ENCODE peak calls at places on chromosomes 5 and 9, in ten cellular contexts. B, O, E, P, G, M, U, Q, Y and J are unnamed samples.

GRCh38 chr5:17192191-17192590 is 25.2 kb upstream of the BASP1 start:
- DNase-seq in B (no peak), O (no peak), E (no peak), P (no peak), G (no peak), M (no peak), U (no peak), Q (no peak), Y (no peak), J (no peak)

GRCh38 chr5:65663804-65664521 is 39.1 kb downstream of the SHLD3 start:
- DNase-seq in B (no peak), O (no peak), E (no peak), P (no peak), G (no peak), M (no peak), U (no peak), Q (no peak), Y (no peak), J (peak)

GRCh38 chr5:142486581-142486980 is 161.8 kb upstream of the SPRY4 start:
- DNase-seq in B (no peak), O (no peak), E (no peak), P (no peak), G (no peak), M (no peak), U (no peak), Q (no peak), Y (no peak), J (no peak)

GRCh38 chr5:31106742-31107546 is 86.5 kb upstream of the CDH6 start:
- DNase-seq in B (no peak), O (no peak), E (no peak), P (no peak), G (no peak), M (no peak), U (no peak), Q (no peak), Y (no peak), J (no peak)

GRCh38 chr5:148384389-148384756 is 615 bp downstream of the FBXO38 start:
- DNase-seq in B (no peak), O (no peak), E (no peak), P (peak), G (no peak), M (no peak), U (no peak), Q (no peak), Y (no peak), J (no peak)

GRCh38 chr5:124742983-124743533 is 3.4 kb downstream of the ZNF608 start:
- DNase-seq in B (peak), O (peak), E (no peak), P (peak), G (peak), M (no peak), U (no peak), Q (no peak), Y (peak), J (peak)

GRCh38 chr5:135826994-135827671 is 7.3 kb upstream of the SLC25A48 start:
- DNase-seq in B (no peak), O (peak), E (no peak), P (no peak), G (no peak), M (no peak), U (no peak), Q (no peak), Y (no peak), J (no peak)

GRCh38 chr5:35237580-35238376 is 7.5 kb upstream of the PRLR start:
- DNase-seq in B (peak), O (no peak), E (no peak), P (no peak), G (no peak), M (no peak), U (no peak), Q (no peak), Y (no peak), J (no peak)

GRCh38 chr5:68182094-68182493 is 33.5 kb upstream of the PIK3R1 start:
- DNase-seq in B (no peak), O (no peak), E (no peak), P (no peak), G (no peak), M (no peak), U (no peak), Q (no peak), Y (no peak), J (no peak)

GRCh38 chr9:110714314-110714713 is 45.7 kb downstream of the MUSK start:
- DNase-seq in B (no peak), O (no peak), E (no peak), P (no peak), G (peak), M (no peak), U (no peak), Q (no peak), Y (no peak), J (no peak)

GRCh38 chr9:77016526-77017504 is 2.6 kb upstream of the FOXB2 start:
- DNase-seq in B (no peak), O (no peak), E (no peak), P (no peak), G (no peak), M (no peak), U (no peak), Q (no peak), Y (no peak), J (no peak)

GRCh38 chr9:111644195-111644772 is 13.2 kb downstream of the DNAJC25 start:
- DNase-seq in B (no peak), O (no peak), E (no peak), P (no peak), G (no peak), M (no peak), U (no peak), Q (no peak), Y (no peak), J (no peak)

GRCh38 chr5:67417839-67418238 is 221.2 kb upstream of the CD180 start:
- DNase-seq in B (no peak), O (no peak), E (no peak), P (no peak), G (no peak), M (no peak), U (no peak), Q (no peak), Y (no peak), J (no peak)

GRCh38 chr9:94030318-94031179 is 53.7 kb upstream of the PTPDC1 start:
- DNase-seq in B (peak), O (peak), E (peak), P (peak), G (peak), M (peak), U (peak), Q (peak), Y (peak), J (peak)

GRCh38 chr9:136673088-136673969 is 10.6 kb downstream of the EGFL7 start:
- DNase-seq in B (no peak), O (no peak), E (no peak), P (no peak), G (no peak), M (no peak), U (no peak), Q (no peak), Y (no peak), J (no peak)
- TF ChIP-seq POLR2A in B (no peak), O (no peak), E (no peak), P (no peak), G (no peak), M (no peak), U (no peak), Q (no peak), Y (no peak), J (no peak)

GRCh38 chr5:168055141-168055680 is 236.2 kb upstream of the WWC1 start:
- DNase-seq in B (no peak), O (no peak), E (no peak), P (no peak), G (no peak), M (no peak), U (no peak), Q (no peak), Y (no peak), J (no peak)
- TF ChIP-seq POLR2A in B (no peak), O (no peak), E (no peak), P (no peak), G (no peak), M (no peak), U (no peak), Q (no peak), Y (no peak), J (no peak)

DNA sequence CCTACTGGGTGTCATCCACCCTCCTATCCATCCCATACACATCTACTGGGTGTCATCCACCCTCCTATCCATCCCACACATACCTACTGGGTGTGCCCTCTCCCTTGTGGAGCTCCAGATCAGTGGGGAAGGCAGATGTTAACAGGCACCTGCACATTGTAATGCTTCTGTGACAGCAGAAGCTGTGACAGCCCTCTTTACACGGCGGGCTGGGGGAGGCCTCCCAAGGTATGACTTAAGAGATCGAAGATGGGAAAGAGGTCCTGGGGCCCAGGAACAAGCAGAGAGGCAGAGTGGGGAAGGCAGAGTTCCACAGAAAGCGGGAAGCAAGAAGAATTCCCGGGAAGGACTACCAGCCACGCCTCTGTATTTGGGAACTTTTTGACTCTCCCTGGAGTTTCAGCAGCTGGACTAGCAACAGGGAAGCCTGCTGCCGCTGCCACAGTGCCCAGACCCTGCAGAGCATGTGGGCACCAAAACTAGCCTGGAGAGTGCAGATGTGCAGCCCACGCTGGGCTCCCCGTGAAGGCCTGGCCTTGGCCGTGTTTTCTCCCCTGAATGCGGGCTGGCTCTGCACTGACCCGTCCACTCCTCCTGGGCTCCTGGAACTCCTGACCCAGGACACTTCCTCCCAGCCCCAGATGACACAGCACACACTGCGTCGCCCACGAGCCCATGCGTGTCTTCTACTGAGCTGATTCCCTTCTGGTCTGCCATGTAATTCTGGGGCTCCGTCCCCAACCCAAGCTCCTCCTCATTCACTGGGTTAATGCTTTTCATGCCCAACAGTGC is 9.3 kb downstream of the TOR1A start:
- DNase-seq in B (no peak), O (no peak), E (no peak), P (no peak), G (no peak), M (no peak), U (no peak), Q (no peak), Y (no peak), J (no peak)
- TF ChIP-seq POLR2A in B (no peak), O (no peak), E (no peak), P (no peak), G (no peak), M (no peak), U (no peak), Q (no peak), Y (no peak), J (no peak)

GRCh38 chr5:177483042-177483441 is 9.6 kb upstream of the DBN1 start:
- DNase-seq in B (no peak), O (no peak), E (no peak), P (no peak), G (no peak), M (peak), U (no peak), Q (no peak), Y (no peak), J (no peak)
- TF ChIP-seq POLR2A in B (no peak), O (no peak), E (no peak), P (no peak), G (no peak), M (no peak), U (no peak), Q (no peak), Y (no peak), J (no peak)

GRCh38 chr9:34615132-34615531 is 3.2 kb upstream of the RPP25L start:
- DNase-seq in B (no peak), O (no peak), E (no peak), P (no peak), G (no peak), M (no peak), U (no peak), Q (no peak), Y (no peak), J (no peak)

GRCh38 chr9:34625087-34625486 is 3.8 kb downstream of the ARID3C start:
- DNase-seq in B (no peak), O (no peak), E (no peak), P (no peak), G (no peak), M (no peak), U (no peak), Q (no peak), Y (no peak), J (no peak)

GRCh38 chr9:34623386-34624235 is 3.3 kb upstream of the DCTN3 start:
- DNase-seq in B (no peak), O (peak), E (no peak), P (no peak), G (no peak), M (peak), U (no peak), Q (no peak), Y (no peak), J (no peak)

GRCh38 chr9:34624475-34624984 is 4.2 kb upstream of the DCTN3 start:
- DNase-seq in B (no peak), O (no peak), E (no peak), P (no peak), G (no peak), M (no peak), U (no peak), Q (no peak), Y (no peak), J (no peak)

DNA sequence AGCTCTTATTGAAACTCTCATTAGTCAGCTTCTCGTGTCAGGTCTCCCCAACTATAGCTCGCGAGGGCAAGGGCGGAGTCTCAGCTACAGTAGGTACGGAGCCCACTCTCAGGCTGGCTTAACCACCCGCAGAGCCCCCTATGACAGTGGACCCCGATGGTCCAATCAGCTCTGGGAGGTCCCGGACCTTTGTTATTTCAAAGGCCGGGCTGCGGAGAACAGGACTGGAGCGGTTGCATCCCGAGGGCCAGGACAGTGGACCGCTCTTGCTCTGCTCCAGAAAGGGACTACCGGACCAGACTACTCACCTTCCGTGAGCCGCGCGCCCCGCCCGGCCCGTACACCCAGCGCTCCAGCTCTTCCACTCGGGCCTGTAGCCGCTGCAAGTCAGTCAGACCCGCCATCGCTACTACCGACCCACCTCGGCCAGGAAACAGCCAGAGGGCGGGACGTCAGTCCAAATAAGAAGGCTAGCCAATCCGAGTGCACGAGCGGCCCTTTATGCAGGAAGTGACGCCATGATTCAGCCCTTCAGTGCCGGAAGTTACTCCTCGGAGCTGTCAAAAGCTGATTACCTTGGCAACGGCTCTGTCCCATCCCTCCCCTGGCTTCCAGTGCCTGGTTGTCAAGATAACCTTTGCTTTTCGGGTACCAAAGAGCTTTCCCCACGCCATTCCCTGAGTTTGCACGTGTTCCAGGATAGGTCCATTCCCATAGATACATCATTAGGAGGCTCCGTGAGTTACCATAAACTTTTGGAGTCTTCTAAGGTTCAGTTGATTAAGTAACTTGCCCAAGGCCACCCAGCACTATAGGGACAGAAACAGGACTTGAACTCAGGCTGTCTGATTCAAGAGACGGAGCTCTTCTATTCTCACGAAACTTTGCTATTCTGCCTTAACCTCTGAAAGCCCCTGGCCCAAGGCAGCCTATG is at the start of gene DCTN3:
- DNase-seq in B (peak), O (peak), E (peak), P (peak), G (peak), M (peak), U (peak), Q (peak), Y (peak), J (peak)
- TF ChIP-seq POLR2A in B (peak), O (peak), E (peak), P (peak), G (no peak), M (no peak), U (no peak), Q (no peak), Y (peak), J (peak)

GRCh38 chr9:126763130-126763764 is 41.6 kb upstream of the ZBTB43 start:
- DNase-seq in B (no peak), O (no peak), E (peak), P (no peak), G (no peak), M (no peak), U (no peak), Q (no peak), Y (no peak), J (peak)
- TF ChIP-seq POLR2A in B (no peak), O (no peak), E (no peak), P (no peak), G (no peak), M (no peak), U (no peak), Q (no peak), Y (no peak), J (no peak)

DNA sequence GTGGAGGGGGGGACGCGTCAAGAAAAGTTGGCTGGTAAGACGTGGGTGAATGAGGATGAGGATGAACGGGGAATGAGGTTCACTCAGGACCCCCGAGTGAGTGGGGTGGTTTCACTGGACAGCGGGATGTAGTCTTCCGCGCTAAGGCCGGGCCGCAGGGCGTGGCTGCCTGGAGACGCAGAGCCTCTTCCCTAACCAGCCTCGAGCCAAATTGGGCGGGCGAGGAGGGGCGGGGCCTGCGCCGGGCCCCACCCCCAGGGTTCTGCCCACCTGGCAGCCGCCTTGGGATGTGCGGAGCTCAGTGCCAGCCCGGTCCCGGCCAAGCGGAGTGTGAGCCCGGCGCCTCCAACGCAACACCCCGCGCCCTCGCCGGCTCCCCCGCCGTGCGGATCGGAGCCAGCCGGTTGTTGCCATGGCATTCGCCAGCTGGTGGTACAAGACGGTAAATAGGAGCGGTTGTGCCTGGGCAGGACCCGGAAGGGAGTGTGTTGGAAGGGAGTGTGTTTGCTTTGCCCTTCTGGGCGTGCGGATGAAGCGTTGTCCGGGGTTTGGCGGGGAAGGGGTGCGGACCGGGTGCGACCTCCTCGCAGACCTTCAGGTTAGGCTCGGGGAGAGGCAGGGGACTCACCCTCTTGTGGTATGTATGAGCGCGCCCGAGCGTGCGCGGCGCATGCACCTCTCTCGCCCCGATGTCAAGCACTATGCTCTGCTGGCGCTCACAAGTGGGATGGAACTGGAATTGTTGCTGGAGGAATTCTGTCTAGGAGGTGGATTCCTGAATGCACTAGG is 743 bp downstream of the CAST start:
- DNase-seq in B (peak), O (peak), E (peak), P (peak), G (peak), M (peak), U (peak), Q (peak), Y (peak), J (peak)
- TF ChIP-seq POLR2A in B (peak), O (peak), E (no peak), P (peak), G (peak), M (peak), U (peak), Q (peak), Y (peak), J (peak)

GRCh38 chr9:105361873-105362272 is 86.0 kb upstream of the FSD1L start:
- DNase-seq in B (no peak), O (no peak), E (no peak), P (no peak), G (no peak), M (no peak), U (no peak), Q (no peak), Y (no peak), J (no peak)

GRCh38 chr9:105362470-105362869 is 85.4 kb upstream of the FSD1L start:
- DNase-seq in B (no peak), O (no peak), E (no peak), P (no peak), G (no peak), M (no peak), U (no peak), Q (no peak), Y (no peak), J (no peak)

GRCh38 chr9:105357937-105358336 is 89.9 kb upstream of the FSD1L start:
- DNase-seq in B (no peak), O (no peak), E (no peak), P (no peak), G (no peak), M (no peak), U (no peak), Q (no peak), Y (no peak), J (no peak)

GRCh38 chr9:105359899-105360298 is 87.9 kb upstream of the FSD1L start:
- DNase-seq in B (no peak), O (no peak), E (no peak), P (no peak), G (no peak), M (no peak), U (no peak), Q (no peak), Y (no peak), J (no peak)

GRCh38 chr9:105360344-105360743 is 87.5 kb upstream of the FSD1L start:
- DNase-seq in B (no peak), O (no peak), E (no peak), P (no peak), G (no peak), M (no peak), U (no peak), Q (no peak), Y (no peak), J (no peak)
- TF ChIP-seq POLR2A in B (no peak), O (no peak), E (no peak), P (no peak), G (no peak), M (no peak), U (no peak), Q (no peak), Y (no peak), J (no peak)

GRCh38 chr5:150402226-150402773 is 10.4 kb downstream of the CD74 start:
- DNase-seq in B (no peak), O (no peak), E (no peak), P (no peak), G (no peak), M (no peak), U (no peak), Q (no peak), Y (no peak), J (no peak)
- TF ChIP-seq POLR2A in B (no peak), O (no peak), E (no peak), P (no peak), G (no peak), M (no peak), U (no peak), Q (no peak), Y (no peak), J (no peak)

DNA sequence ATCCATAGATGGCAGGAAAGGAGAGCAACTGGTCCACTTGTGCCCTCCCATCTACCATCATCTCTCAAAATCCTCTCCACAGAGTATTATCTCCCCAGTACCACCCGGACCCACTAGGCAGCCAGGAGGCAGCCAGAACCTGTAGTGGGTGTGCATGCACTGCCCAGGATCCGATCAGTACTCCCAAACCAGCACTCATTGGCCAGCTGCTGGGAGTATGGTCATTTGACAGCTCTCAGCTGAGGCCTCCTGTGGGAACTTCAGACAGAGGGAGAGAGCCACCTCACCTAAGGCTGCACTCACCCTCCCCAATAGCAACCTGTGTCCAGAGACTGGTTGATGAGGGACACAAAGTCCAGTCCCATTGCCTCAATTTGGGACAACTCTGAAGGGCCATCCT is 286.0 kb downstream of the TRIM36 start:
- DNase-seq in B (no peak), O (no peak), E (no peak), P (no peak), G (no peak), M (no peak), U (no peak), Q (no peak), Y (no peak), J (no peak)
- TF ChIP-seq POLR2A in B (no peak), O (no peak), E (no peak), P (no peak), G (no peak), M (no peak), U (no peak), Q (no peak), Y (no peak), J (no peak)